ENCODE peak calls at places on chromosomes 2 and 18, in six cellular contexts. W is tibial nerve, X is upper lobe of right lung, M is PC-9, P is tibial artery, C is left lung. O is an unnamed sample.

GRCh38 chr2:106332054-106332453 is 136.2 kb downstream of the RGPD3 start:
- DNase-seq in W (no peak), X (no peak), M (no peak), P (no peak), C (no peak), O (no peak)

GRCh38 chr2:232419245-232420072 is 12.8 kb downstream of the ALPG start:
- DNase-seq in W (no peak), X (peak), M (no peak), P (no peak), C (no peak), O (no peak)

GRCh38 chr2:28321426-28321825 is 71.2 kb upstream of the FOSL2 start:
- DNase-seq in W (no peak), X (no peak), M (no peak), P (no peak), C (no peak), O (no peak)

GRCh38 chr2:19038096-19039015 is 320.1 kb downstream of the OSR1 start:
- DNase-seq in W (no peak), X (no peak), M (no peak), P (no peak), C (no peak), O (no peak)

GRCh38 chr2:52312488-52312887 is 1280.6 kb upstream of the NRXN1 start:
- DNase-seq in W (no peak), X (no peak), M (no peak), P (no peak), C (no peak), O (no peak)

GRCh38 chr2:172950565-172950964 is 125.1 kb upstream of the MAP3K20 start:
- DNase-seq in W (no peak), X (no peak), M (no peak), P (no peak), C (no peak), O (no peak)

GRCh38 chr18:9328776-9329175 is 5.8 kb upstream of the TWSG1 start:
- DNase-seq in W (no peak), X (no peak), M (no peak), P (no peak), C (no peak), O (no peak)

GRCh38 chr2:18378020-18378653 is 182.3 kb downstream of the RDH14 start:
- DNase-seq in W (peak), X (no peak), M (peak), P (no peak), C (no peak), O (no peak)

GRCh38 chr18:37673196-37673595 is 107.6 kb upstream of the CELF4 start:
- DNase-seq in W (no peak), X (no peak), M (no peak), P (no peak), C (no peak), O (no peak)

GRCh38 chr2:96353606-96354095 is 18.1 kb downstream of the NCAPH start:
- DNase-seq in W (no peak), X (no peak), M (no peak), P (peak), C (no peak), O (no peak)

GRCh38 chr2:26203091-26203490 is 30.2 kb downstream of the GAREM2 start:
- DNase-seq in W (no peak), X (no peak), M (no peak), P (no peak), C (no peak), O (no peak)

GRCh38 chr18:11496561-11497172 is 112.7 kb upstream of the SLC35G4 start:
- DNase-seq in W (no peak), X (no peak), M (no peak), P (no peak), C (no peak), O (no peak)

GRCh38 chr2:110211938-110212858 is at the start of gene MTLN:
- DNase-seq in W (peak), X (peak), M (peak), P (peak), C (peak), O (peak)

GRCh38 chr2:104690255-104690999 is 163.5 kb upstream of the POU3F3 start:
- DNase-seq in W (no peak), X (no peak), M (no peak), P (no peak), C (no peak), O (no peak)

GRCh38 chr2:67240507-67240906 is 156.6 kb upstream of the ETAA1 start:
- DNase-seq in W (no peak), X (no peak), M (no peak), P (no peak), C (no peak), O (no peak)

GRCh38 chr2:68693947-68694346 is 40.7 kb upstream of the ARHGAP25 start:
- DNase-seq in W (no peak), X (no peak), M (no peak), P (no peak), C (no peak), O (no peak)

GRCh38 chr18:45167109-45167551 is 448.1 kb upstream of the SLC14A2 start:
- DNase-seq in W (no peak), X (no peak), M (no peak), P (no peak), C (no peak), O (no peak)

GRCh38 chr18:59779979-59780378 is 82.8 kb upstream of the CCBE1 start:
- DNase-seq in W (no peak), X (no peak), M (peak), P (no peak), C (no peak), O (no peak)

GRCh38 chr18:10406172-10406663 is 48.2 kb upstream of the APCDD1 start:
- DNase-seq in W (no peak), X (no peak), M (no peak), P (no peak), C (no peak), O (no peak)

GRCh38 chr2:46349115-46349547 is 51.9 kb downstream of the EPAS1 start:
- DNase-seq in W (no peak), X (no peak), M (no peak), P (no peak), C (no peak), O (no peak)

GRCh38 chr18:33578371-33579146 is 540 bp downstream of the ASXL3 start:
- DNase-seq in W (no peak), X (peak), M (no peak), P (peak), C (peak), O (peak)

GRCh38 chr2:217936952-217937351 is 65.8 kb downstream of the TNS1 start:
- DNase-seq in W (no peak), X (no peak), M (no peak), P (no peak), C (no peak), O (no peak)
- H3K27ac ChIP-seq in W (peak), X (peak), M (no peak), P (peak), C (peak), O (no peak)

GRCh38 chr2:6930913-6931312 is 13.7 kb downstream of the RNF144A start:
- DNase-seq in W (no peak), X (no peak), M (no peak), P (no peak), C (no peak), O (no peak)
- TF ChIP-seq CTCF in W (no peak), X (no peak), M (no peak), P (no peak), C (no peak), O (no peak)

GRCh38 chr2:143759455-143759854 is 630.2 kb downstream of the ARHGAP15 start:
- DNase-seq in W (no peak), X (no peak), M (no peak), P (no peak), C (no peak), O (no peak)
- H3K4me3 ChIP-seq in W (no peak), X (no peak), M (no peak), P (no peak), C (no peak), O (no peak)

GRCh38 chr18:58163004-58163590 is 119.1 kb downstream of the NEDD4L start:
- DNase-seq in W (no peak), X (no peak), M (no peak), P (no peak), C (no peak), O (no peak)

GRCh38 chr18:58161659-58162058 is 117.6 kb downstream of the NEDD4L start:
- DNase-seq in W (no peak), X (no peak), M (no peak), P (no peak), C (no peak), O (no peak)

GRCh38 chr18:58158008-58158407 is 114.0 kb downstream of the NEDD4L start:
- DNase-seq in W (no peak), X (no peak), M (no peak), P (no peak), C (no peak), O (no peak)

GRCh38 chr18:58158459-58158858 is 114.4 kb downstream of the NEDD4L start:
- DNase-seq in W (no peak), X (no peak), M (no peak), P (no peak), C (no peak), O (no peak)

GRCh38 chr18:58162127-58162526 is 118.1 kb downstream of the NEDD4L start:
- DNase-seq in W (no peak), X (no peak), M (no peak), P (no peak), C (no peak), O (no peak)
- H3K27ac ChIP-seq in W (no peak), X (no peak), M (no peak), P (no peak), C (no peak), O (no peak)

GRCh38 chr2:70460333-70460732 is 93.3 kb downstream of the TGFA start:
- DNase-seq in W (no peak), X (no peak), M (no peak), P (no peak), C (no peak), O (no peak)
- TF ChIP-seq CTCF in W (no peak), X (no peak), M (peak), P (no peak), C (no peak), O (no peak)

DNA sequence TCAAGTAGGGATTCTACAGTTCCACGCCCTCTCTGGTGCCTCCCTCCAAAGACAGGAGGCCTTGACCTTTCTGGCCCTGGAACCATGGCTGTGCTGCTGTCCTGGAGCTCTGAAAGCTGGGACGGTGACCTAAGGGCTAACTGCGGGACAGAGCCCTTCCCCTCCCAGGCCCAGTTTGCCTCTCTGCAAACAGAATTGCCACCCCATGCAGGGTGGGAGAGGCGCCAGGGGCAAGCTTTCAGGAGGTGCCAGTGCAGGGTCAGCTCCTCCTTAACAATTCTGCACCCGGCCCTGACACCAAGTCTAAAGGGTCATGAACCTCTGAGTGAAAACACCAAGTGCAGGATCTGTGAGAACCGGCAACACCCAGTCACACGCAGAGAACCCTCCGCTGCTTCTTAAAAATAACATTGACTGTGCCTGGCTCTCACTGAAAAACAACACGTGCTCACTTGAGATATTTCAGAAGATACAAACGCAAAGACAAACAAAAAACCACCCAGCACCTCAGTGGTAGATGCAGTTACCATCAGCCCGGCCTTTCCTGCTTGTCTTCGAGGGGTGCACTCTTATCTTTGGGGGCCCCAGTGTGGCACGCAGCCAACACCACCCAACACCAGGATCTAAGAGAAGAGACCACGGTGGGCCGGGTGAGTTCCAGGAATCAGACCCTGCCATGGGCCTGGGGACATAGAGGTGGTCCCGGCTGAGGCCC is 1.1 kb upstream of the SNED1 start:
- DNase-seq in W (peak), X (no peak), M (no peak), P (peak), C (peak), O (peak)
- H3K4me3 ChIP-seq in W (peak), X (peak), M (no peak), P (peak), C (no peak), O (peak)

DNA sequence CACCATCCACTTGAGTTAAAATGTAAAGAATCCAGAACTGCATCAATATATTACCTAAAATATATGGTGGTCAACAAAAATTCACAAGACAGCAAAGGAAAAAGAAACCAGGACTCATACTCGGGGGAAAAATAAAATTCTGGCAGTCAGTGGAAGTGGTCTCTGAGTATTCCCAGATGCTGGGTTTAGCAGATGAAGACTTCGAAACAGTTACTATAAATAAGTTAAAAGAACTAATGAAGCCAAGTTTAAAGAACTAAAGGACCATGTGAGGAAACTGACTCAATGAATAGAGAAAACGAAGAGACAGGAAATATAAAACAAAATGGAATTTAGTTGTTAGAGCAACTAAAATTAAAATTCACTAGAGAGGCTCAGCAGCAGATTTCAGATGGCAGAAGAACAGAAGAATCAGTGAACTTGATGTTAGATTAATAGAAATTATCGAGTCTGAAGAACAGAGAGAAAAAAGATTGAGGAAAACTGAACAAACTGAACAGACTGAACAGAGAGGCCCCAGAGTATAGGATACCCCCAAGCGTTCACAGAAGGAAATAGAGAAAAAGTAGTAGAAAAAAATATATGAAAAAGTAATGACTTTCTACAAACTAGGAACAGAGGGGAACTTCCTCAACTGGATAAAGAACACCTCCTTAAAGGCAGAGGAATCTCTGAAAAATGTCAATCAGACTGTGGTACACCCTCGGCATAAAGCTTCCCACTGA is 27.9 kb downstream of the MGAT4A start:
- DNase-seq in W (no peak), X (no peak), M (no peak), P (no peak), C (no peak), O (no peak)
- H3K27ac ChIP-seq in W (peak), X (peak), M (no peak), P (peak), C (no peak), O (no peak)

GRCh38 chr2:233917146-233917545 is at the start of gene TRPM8:
- DNase-seq in W (no peak), X (no peak), M (no peak), P (no peak), C (no peak), O (no peak)

GRCh38 chr2:233915133-233915532 is 2.0 kb upstream of the TRPM8 start:
- DNase-seq in W (no peak), X (no peak), M (peak), P (no peak), C (no peak), O (no peak)

GRCh38 chr2:233907627-233908026 is 9.5 kb upstream of the TRPM8 start:
- DNase-seq in W (no peak), X (no peak), M (no peak), P (no peak), C (no peak), O (no peak)

DNA sequence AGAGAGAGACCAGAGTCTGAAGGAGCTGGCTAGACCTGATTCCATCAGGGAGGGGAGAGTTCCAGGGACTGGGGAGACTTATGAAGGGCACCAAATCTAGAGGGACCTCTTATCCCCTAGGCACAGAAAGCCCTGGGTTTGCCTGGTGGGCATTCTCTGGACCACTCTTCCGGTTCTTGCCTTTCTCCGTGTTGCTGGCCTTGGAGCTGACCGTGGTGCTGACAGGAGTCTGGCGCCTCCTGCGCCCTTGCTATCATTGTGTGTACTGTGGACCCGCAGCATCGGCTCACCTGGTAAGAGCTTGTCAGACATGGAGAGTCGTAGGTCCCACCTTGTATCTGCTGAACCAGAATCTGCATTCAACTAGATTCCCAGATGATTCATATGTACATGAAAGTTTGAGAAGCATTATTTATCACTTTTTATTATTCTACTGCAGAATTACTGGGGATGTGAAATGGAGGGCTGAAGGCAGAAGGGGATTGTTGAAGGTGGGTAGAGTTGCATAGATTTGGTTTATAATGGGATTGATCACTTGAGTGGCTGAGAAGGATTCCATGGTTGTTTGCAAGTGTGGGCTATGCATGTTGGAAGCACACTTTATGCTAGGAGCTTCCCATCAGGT is 4.3 kb upstream of the TRPM8 start:
- DNase-seq in W (no peak), X (no peak), M (peak), P (no peak), C (no peak), O (no peak)
- TF ChIP-seq CTCF in W (no peak), X (no peak), M (no peak), P (no peak), C (no peak), O (no peak)

GRCh38 chr2:98343371-98343770 is 2.9 kb upstream of the CNGA3 start:
- DNase-seq in W (no peak), X (no peak), M (no peak), P (no peak), C (no peak), O (no peak)
- H3K4me3 ChIP-seq in W (no peak), X (no peak), M (no peak), P (no peak), C (no peak), O (no peak)